ENCODE peak calls at places on chromosomes 6 and 20, in nine cellular contexts. M, O, U, J, Z, S, L, I and Y are unnamed samples.

GRCh38 chr6:111096246-111096645 is 8.9 kb downstream of the SLC16A10 start:
- DNase-seq in L (no peak), O (peak), M (no peak), S (no peak), U (no peak), J (peak), I (peak), Z (no peak), Y (no peak)

GRCh38 chr6:150664091-150664490 is 64.4 kb downstream of the PLEKHG1 start:
- DNase-seq in L (no peak), U (no peak), M (no peak), S (no peak), J (no peak), I (no peak), Z (no peak), O (no peak), Y (no peak)

GRCh38 chr6:154229796-154230195 is 126.8 kb downstream of the IPCEF1 start:
- DNase-seq in S (no peak), U (no peak), Z (peak), L (peak), J (no peak), M (no peak), O (no peak), I (no peak), Y (no peak)

GRCh38 chr6:53869964-53870363 is 75.2 kb downstream of the LRRC1 start:
- DNase-seq in M (no peak), Z (no peak), J (no peak), O (no peak), L (no peak), I (no peak), U (no peak), S (no peak), Y (no peak)

GRCh38 chr20:37944456-37944981 is 41.6 kb downstream of the VSTM2L start:
- DNase-seq in Z (no peak), M (no peak), I (no peak), S (no peak), J (no peak), L (no peak), U (no peak), O (no peak), Y (no peak)

GRCh38 chr20:1696521-1697209 is 39.1 kb upstream of the SIRPG start:
- DNase-seq in I (no peak), M (no peak), J (no peak), Z (no peak), L (no peak), S (no peak), O (no peak), U (no peak), Y (no peak)

GRCh38 chr20:25195962-25196700 is 619 bp downstream of the ENTPD6 start:
- DNase-seq in M (no peak), O (peak), I (peak), U (peak), J (peak), Z (no peak), L (no peak), S (peak), Y (no peak)

GRCh38 chr6:138618168-138618567 is 118.9 kb upstream of the NHSL1 start:
- DNase-seq in I (no peak), L (no peak), J (no peak), U (no peak), O (no peak), S (no peak), Z (no peak), M (no peak), Y (no peak)

GRCh38 chr6:161341638-161342037 is 67.8 kb upstream of the AGPAT4 start:
- DNase-seq in S (no peak), J (no peak), M (no peak), U (no peak), L (no peak), O (no peak), Z (no peak), I (no peak), Y (no peak)

GRCh38 chr20:56343861-56344381 is 14.9 kb upstream of the FAM210B start:
- DNase-seq in J (peak), L (peak), O (no peak), M (peak), U (peak), I (peak), Z (peak), S (peak), Y (peak)

GRCh38 chr6:41088451-41088850 is 15.7 kb downstream of the NFYA start:
- DNase-seq in O (no peak), S (no peak), M (no peak), Z (no peak), J (no peak), I (no peak), L (no peak), U (no peak), Y (no peak)

GRCh38 chr20:54650201-54650722 is 174.9 kb downstream of the DOK5 start:
- DNase-seq in U (no peak), L (no peak), Z (no peak), O (no peak), I (no peak), S (no peak), M (no peak), J (no peak), Y (no peak)

GRCh38 chr6:80541186-80541585 is 434.7 kb downstream of the BCKDHB start:
- DNase-seq in M (no peak), I (no peak), S (no peak), J (no peak), L (peak), O (no peak), U (no peak), Z (no peak), Y (no peak)

GRCh38 chr6:51161752-51162151 is 343.1 kb downstream of the TFAP2B start:
- DNase-seq in M (no peak), O (no peak), L (no peak), J (no peak), I (no peak), S (no peak), U (no peak), Z (no peak), Y (no peak)